ENCODE peak calls at places on chromosomes 16 and 17, in five cellular contexts. One of them, this sample, is unnamed. For H3K4me1, the result is how much of the 10 kb centered on the place peaks cover.

GRCh38 chr16:70649300-70649699 is 2.9 kb downstream of the IL34 start:
- DNase-seq in small intestine: no peak
- DNase-seq in MM.1S: no peak
- DNase-seq in thoracic aorta: no peak
- DNase-seq in colonic mucosa: no peak
- DNase-seq in this sample: no peak

GRCh38 chr16:69467531-69468204 is 43.2 kb downstream of the CYB5B start:
- DNase-seq in small intestine: no peak
- DNase-seq in MM.1S: no peak
- DNase-seq in thoracic aorta: no peak
- DNase-seq in colonic mucosa: no peak
- DNase-seq in this sample: no peak

GRCh38 chr17:81338301-81339179 is 43.4 kb upstream of the SLC38A10 start:
- DNase-seq in small intestine: no peak
- DNase-seq in MM.1S: no peak
- DNase-seq in thoracic aorta: no peak
- DNase-seq in colonic mucosa: no peak
- DNase-seq in this sample: no peak

GRCh38 chr17:79117905-79118487 is 43.4 kb downstream of the ENGASE start:
- DNase-seq in small intestine: no peak
- DNase-seq in MM.1S: no peak
- DNase-seq in thoracic aorta: no peak
- DNase-seq in colonic mucosa: no peak
- DNase-seq in this sample: no peak

GRCh38 chr16:89325861-89326471 is 108.5 kb downstream of the ZNF778 start:
- DNase-seq in small intestine: peak
- DNase-seq in MM.1S: peak
- DNase-seq in thoracic aorta: no peak
- DNase-seq in colonic mucosa: peak
- DNase-seq in this sample: no peak

GRCh38 chr17:1625507-1626080 is 3.0 kb downstream of the SLC43A2 start:
- DNase-seq in small intestine: peak
- DNase-seq in MM.1S: no peak
- DNase-seq in thoracic aorta: no peak
- DNase-seq in colonic mucosa: no peak
- DNase-seq in this sample: no peak

GRCh38 chr16:81823111-81823510 is 44.0 kb downstream of the PLCG2 start:
- DNase-seq in small intestine: no peak
- DNase-seq in MM.1S: peak
- DNase-seq in thoracic aorta: no peak
- DNase-seq in colonic mucosa: peak
- DNase-seq in this sample: no peak

GRCh38 chr17:5241861-5242671 is 7.4 kb upstream of the SCIMP start:
- DNase-seq in small intestine: peak
- DNase-seq in MM.1S: peak
- DNase-seq in thoracic aorta: no peak
- DNase-seq in colonic mucosa: peak
- DNase-seq in this sample: no peak

GRCh38 chr16:55283776-55284717 is 40.0 kb upstream of the IRX6 start:
- DNase-seq in small intestine: no peak
- DNase-seq in MM.1S: no peak
- DNase-seq in thoracic aorta: no peak
- DNase-seq in colonic mucosa: no peak
- DNase-seq in this sample: no peak

GRCh38 chr17:38598536-38598935 is 7.2 kb downstream of the SRCIN1 start:
- DNase-seq in small intestine: peak
- DNase-seq in MM.1S: peak
- DNase-seq in thoracic aorta: no peak
- DNase-seq in colonic mucosa: peak
- DNase-seq in this sample: no peak

GRCh38 chr17:71110326-71110725 is 941.0 kb downstream of the KCNJ2 start:
- DNase-seq in small intestine: no peak
- DNase-seq in MM.1S: no peak
- DNase-seq in thoracic aorta: no peak
- DNase-seq in colonic mucosa: no peak
- DNase-seq in this sample: no peak

GRCh38 chr17:80793421-80793820 is 198.2 kb upstream of the CHMP6 start:
- DNase-seq in small intestine: no peak
- DNase-seq in MM.1S: no peak
- DNase-seq in thoracic aorta: no peak
- DNase-seq in colonic mucosa: no peak
- DNase-seq in this sample: no peak

GRCh38 chr16:24011237-24011636 is 175.5 kb downstream of the PRKCB start:
- DNase-seq in small intestine: peak
- DNase-seq in MM.1S: no peak
- DNase-seq in thoracic aorta: no peak
- DNase-seq in colonic mucosa: no peak
- DNase-seq in this sample: no peak

GRCh38 chr17:47310186-47310733 is 13.5 kb upstream of the EFCAB13 start:
- DNase-seq in small intestine: no peak
- DNase-seq in MM.1S: no peak
- DNase-seq in thoracic aorta: no peak
- DNase-seq in colonic mucosa: no peak
- DNase-seq in this sample: no peak

GRCh38 chr17:8005357-8005756 is 2.9 kb downstream of the GUCY2D start:
- DNase-seq in small intestine: no peak
- DNase-seq in MM.1S: no peak
- DNase-seq in thoracic aorta: no peak
- DNase-seq in colonic mucosa: no peak
- DNase-seq in this sample: no peak

GRCh38 chr17:14201595-14201994 is 35.1 kb downstream of the CDRT15 start:
- DNase-seq in small intestine: peak
- DNase-seq in MM.1S: no peak
- DNase-seq in thoracic aorta: no peak
- DNase-seq in colonic mucosa: no peak
- DNase-seq in this sample: peak

GRCh38 chr16:31875112-31875803 is 1.7 kb downstream of the ZNF267 start:
- DNase-seq in small intestine: no peak
- DNase-seq in MM.1S: no peak
- DNase-seq in thoracic aorta: no peak
- DNase-seq in colonic mucosa: no peak
- DNase-seq in this sample: no peak

GRCh38 chr17:58273453-58274104 is 7.2 kb downstream of the MPO start:
- DNase-seq in small intestine: no peak
- DNase-seq in MM.1S: no peak
- DNase-seq in thoracic aorta: no peak
- DNase-seq in colonic mucosa: no peak
- DNase-seq in this sample: no peak

GRCh38 chr16:59510008-59510424 is 775.9 kb upstream of the GOT2 start:
- DNase-seq in small intestine: no peak
- DNase-seq in MM.1S: no peak
- DNase-seq in thoracic aorta: no peak
- DNase-seq in colonic mucosa: no peak
- DNase-seq in this sample: no peak

GRCh38 chr16:2496223-2497115 is 17.3 kb upstream of the ATP6V0C start:
- DNase-seq in small intestine: no peak
- DNase-seq in MM.1S: no peak
- DNase-seq in thoracic aorta: no peak
- DNase-seq in colonic mucosa: no peak
- DNase-seq in this sample: no peak

GRCh38 chr16:2498085-2498484 is 15.7 kb upstream of the ATP6V0C start:
- DNase-seq in small intestine: no peak
- DNase-seq in MM.1S: no peak
- DNase-seq in thoracic aorta: no peak
- DNase-seq in colonic mucosa: no peak
- DNase-seq in this sample: no peak

GRCh38 chr16:2497116-2497630 is 16.6 kb upstream of the ATP6V0C start:
- DNase-seq in small intestine: no peak
- DNase-seq in MM.1S: no peak
- DNase-seq in thoracic aorta: no peak
- DNase-seq in colonic mucosa: no peak
- DNase-seq in this sample: no peak

GRCh38 chr16:2498531-2499253 is 15.1 kb upstream of the ATP6V0C start:
- DNase-seq in small intestine: no peak
- DNase-seq in MM.1S: no peak
- DNase-seq in thoracic aorta: no peak
- DNase-seq in colonic mucosa: no peak
- DNase-seq in this sample: no peak

GRCh38 chr16:2497641-2498040 is 16.1 kb upstream of the ATP6V0C start:
- DNase-seq in small intestine: no peak
- DNase-seq in MM.1S: no peak
- DNase-seq in thoracic aorta: no peak
- DNase-seq in colonic mucosa: no peak
- DNase-seq in this sample: no peak
- H3K4me3 ChIP-seq in small intestine: no peak
- H3K4me3 ChIP-seq in MM.1S: no peak
- H3K4me3 ChIP-seq in thoracic aorta: no peak
- H3K4me3 ChIP-seq in colonic mucosa: no peak
- H3K4me3 ChIP-seq in this sample: no peak

GRCh38 chr16:80610489-80611156 is 69.8 kb downstream of the DYNLRB2 start:
- DNase-seq in small intestine: no peak
- DNase-seq in MM.1S: no peak
- DNase-seq in thoracic aorta: no peak
- DNase-seq in colonic mucosa: no peak
- DNase-seq in this sample: no peak
- H3K4me1 ChIP-seq in small intestine: under half
- H3K4me1 ChIP-seq in MM.1S: under half
- H3K4me1 ChIP-seq in thoracic aorta: under half
- H3K4me1 ChIP-seq in colonic mucosa: under half
- H3K4me1 ChIP-seq in this sample: under half

DNA sequence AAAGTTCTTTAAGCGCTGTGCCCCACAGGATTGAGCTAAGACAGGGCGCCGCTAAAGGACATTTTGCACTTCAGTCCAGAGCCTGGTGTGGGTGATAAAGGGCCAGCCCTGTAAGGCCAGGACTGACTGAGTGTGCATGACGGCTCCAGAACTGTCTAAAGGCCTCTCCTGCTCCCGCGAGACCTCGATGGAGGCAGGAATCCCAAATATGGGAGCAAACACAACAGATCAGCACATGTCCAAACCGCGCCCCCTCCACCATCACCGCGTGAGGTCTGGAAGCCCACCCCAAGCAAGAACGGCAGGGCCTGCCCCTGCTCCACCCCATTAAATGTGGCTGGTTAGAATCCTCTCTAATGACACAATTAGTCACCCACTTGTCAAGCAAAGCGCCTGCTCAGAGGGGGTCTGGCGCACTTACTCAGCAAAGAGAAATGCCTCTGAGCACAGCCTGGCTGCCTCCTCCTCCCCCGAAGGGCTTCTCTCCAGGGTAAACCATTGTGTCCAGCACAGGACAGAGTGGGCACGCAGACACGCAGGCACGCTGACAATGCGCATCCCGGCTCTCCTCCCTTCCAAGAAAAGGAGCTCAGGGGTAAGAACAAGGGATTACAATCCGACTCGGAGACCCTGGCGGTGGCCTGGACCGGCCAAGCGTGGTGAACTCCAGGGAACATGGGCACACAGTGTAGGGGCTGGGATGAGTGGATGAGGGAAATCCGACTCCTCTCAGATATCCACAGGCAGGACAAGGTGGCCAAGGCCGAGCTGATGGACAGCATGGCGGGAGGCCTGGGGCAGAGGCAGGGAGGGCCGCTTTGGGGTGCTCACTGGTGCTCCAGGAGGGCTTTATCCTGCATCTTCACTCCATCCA is 1.5 kb downstream of the MXRA7 start:
- DNase-seq in small intestine: no peak
- DNase-seq in MM.1S: no peak
- DNase-seq in thoracic aorta: peak
- DNase-seq in colonic mucosa: peak
- DNase-seq in this sample: no peak
- H3K4me3 ChIP-seq in small intestine: no peak
- H3K4me3 ChIP-seq in MM.1S: no peak
- H3K4me3 ChIP-seq in thoracic aorta: peak
- H3K4me3 ChIP-seq in colonic mucosa: peak
- H3K4me3 ChIP-seq in this sample: no peak

DNA sequence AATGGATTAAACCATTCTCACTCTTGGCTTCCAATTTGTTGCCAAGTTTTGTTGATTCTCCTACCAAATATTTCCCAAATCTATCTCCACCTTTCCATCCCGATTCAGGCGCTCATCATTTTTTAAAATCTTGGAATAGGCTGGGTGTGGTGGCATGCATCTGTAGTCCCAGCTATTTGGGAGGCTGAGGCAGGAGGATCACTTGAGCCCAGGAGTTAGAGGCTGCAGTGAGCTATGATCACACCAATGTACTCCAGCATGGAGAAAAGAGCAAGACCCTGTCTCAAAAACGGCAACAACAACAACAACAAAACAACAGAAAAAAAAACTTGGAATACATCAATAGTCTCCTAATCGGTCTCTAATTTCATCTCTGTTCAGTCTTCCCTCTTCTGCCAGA is 902 bp upstream of the NKIRAS2 start:
- DNase-seq in small intestine: no peak
- DNase-seq in MM.1S: no peak
- DNase-seq in thoracic aorta: no peak
- DNase-seq in colonic mucosa: no peak
- DNase-seq in this sample: no peak
- H3K4me1 ChIP-seq in small intestine: under half
- H3K4me1 ChIP-seq in MM.1S: under half
- H3K4me1 ChIP-seq in thoracic aorta: under half
- H3K4me1 ChIP-seq in colonic mucosa: under half
- H3K4me1 ChIP-seq in this sample: under half

DNA sequence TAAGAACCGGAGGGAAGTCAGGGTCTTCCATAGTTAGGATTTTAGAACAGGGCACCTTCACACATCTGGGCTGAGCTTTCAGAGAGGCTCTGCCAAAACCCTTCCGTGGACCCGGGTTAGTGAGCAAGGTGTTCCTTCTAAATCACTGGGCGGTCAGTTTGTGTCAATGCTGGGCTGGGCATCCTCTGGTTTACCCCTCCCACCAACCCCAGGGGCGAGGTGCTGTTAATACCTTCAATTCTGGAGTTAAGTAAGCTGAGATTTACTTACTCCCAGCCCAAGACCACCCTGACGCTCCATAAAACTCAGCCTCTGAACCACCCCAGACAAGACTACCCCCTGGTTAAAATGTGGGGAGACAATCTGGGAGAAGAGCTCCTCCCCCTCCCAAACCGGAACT is 1.0 kb downstream of the TMEM92 start:
- DNase-seq in small intestine: peak
- DNase-seq in MM.1S: no peak
- DNase-seq in thoracic aorta: no peak
- DNase-seq in colonic mucosa: no peak
- DNase-seq in this sample: no peak
- H3K4me3 ChIP-seq in small intestine: no peak
- H3K4me3 ChIP-seq in MM.1S: no peak
- H3K4me3 ChIP-seq in thoracic aorta: no peak
- H3K4me3 ChIP-seq in colonic mucosa: peak
- H3K4me3 ChIP-seq in this sample: no peak

GRCh38 chr17:76820523-76820922 is 47.7 kb upstream of the MGAT5B start:
- DNase-seq in small intestine: no peak
- DNase-seq in MM.1S: no peak
- DNase-seq in thoracic aorta: no peak
- DNase-seq in colonic mucosa: no peak
- DNase-seq in this sample: no peak
- H3K4me1 ChIP-seq in small intestine: under half
- H3K4me1 ChIP-seq in MM.1S: under half
- H3K4me1 ChIP-seq in thoracic aorta: under half
- H3K4me1 ChIP-seq in colonic mucosa: under half
- H3K4me1 ChIP-seq in this sample: under half

DNA sequence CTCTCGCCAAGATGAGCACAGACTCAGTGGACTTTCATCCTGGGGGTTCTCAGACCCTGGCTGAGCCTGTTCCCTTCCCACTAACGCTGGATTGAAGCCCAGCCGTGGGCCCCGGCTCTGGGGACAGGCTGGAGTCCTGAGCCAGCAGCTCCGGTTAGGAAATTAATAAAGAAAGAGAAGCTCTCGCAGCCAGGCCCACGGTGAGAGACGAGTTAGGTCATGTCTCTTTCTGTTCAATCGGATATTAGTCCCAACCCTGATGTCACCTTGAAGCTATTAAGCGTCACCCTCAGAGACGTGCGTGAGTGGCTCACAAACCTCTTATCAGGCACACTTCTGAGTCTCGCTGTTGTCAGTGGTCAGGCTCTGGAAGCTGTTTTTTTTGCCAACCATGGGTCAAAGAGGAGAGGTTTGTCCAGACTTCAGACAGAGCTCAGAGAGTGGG is 27.0 kb downstream of the MEOX1 start:
- DNase-seq in small intestine: no peak
- DNase-seq in MM.1S: no peak
- DNase-seq in thoracic aorta: no peak
- DNase-seq in colonic mucosa: no peak
- DNase-seq in this sample: no peak
- H3K4me3 ChIP-seq in small intestine: no peak
- H3K4me3 ChIP-seq in MM.1S: no peak
- H3K4me3 ChIP-seq in thoracic aorta: no peak
- H3K4me3 ChIP-seq in colonic mucosa: no peak
- H3K4me3 ChIP-seq in this sample: no peak

This sample was measured in naive thymus-derived CD4-positive, alpha-beta T cell.